ENCODE peak calls at places on chromosome 12, in four cellular contexts. M, K, C and Q are unnamed samples.

GRCh38 chr12:102539651-102540553 is 59.5 kb upstream of the IGF1 start:
- DNase-seq in M (peak), C (no peak), K (peak), Q (no peak)

GRCh38 chr12:20183563-20183962 is 184.8 kb upstream of the PDE3A start:
- DNase-seq in M (no peak), K (no peak), C (no peak), Q (no peak)

GRCh38 chr12:128798543-128799341 is 25.0 kb downstream of the SLC15A4 start:
- DNase-seq in K (no peak), C (no peak), M (no peak), Q (no peak)

GRCh38 chr12:50102186-50102585 is 1.6 kb upstream of the GPD1 start:
- DNase-seq in K (no peak), C (no peak), M (no peak), Q (no peak)

GRCh38 chr12:54390176-54390667 is 5.7 kb upstream of the ZNF385A start:
- DNase-seq in C (no peak), K (no peak), M (peak), Q (no peak)

GRCh38 chr12:43332977-43333649 is 218.9 kb downstream of the ADAMTS20 start:
- DNase-seq in M (peak), K (no peak), C (peak), Q (no peak)

GRCh38 chr12:95269892-95270291 is 52.3 kb downstream of the VEZT start:
- DNase-seq in C (no peak), K (no peak), M (no peak), Q (no peak)

GRCh38 chr12:104605685-104606084 is 148.9 kb downstream of the CHST11 start:
- DNase-seq in M (peak), K (no peak), C (no peak), Q (no peak)

GRCh38 chr12:91579516-91580263 is 397.1 kb upstream of the DCN start:
- DNase-seq in M (no peak), C (no peak), K (no peak), Q (no peak)

GRCh38 chr12:107448198-107448597 is 237.4 kb upstream of the PWP1 start:
- DNase-seq in C (peak), M (peak), K (no peak), Q (no peak)

GRCh38 chr12:75526655-75527511 is 15.5 kb upstream of the KRR1 start:
- DNase-seq in K (peak), C (peak), M (peak), Q (no peak)
- H3K27ac ChIP-seq in K (no peak), C (no peak), M (no peak), Q (no peak)

GRCh38 chr12:46887870-46888269 is 62.1 kb upstream of the SLC38A4 start:
- DNase-seq in K (no peak), C (no peak), M (no peak), Q (no peak)

GRCh38 chr12:46891306-46891705 is 65.5 kb upstream of the SLC38A4 start:
- DNase-seq in M (no peak), K (no peak), C (no peak), Q (no peak)

GRCh38 chr12:46884362-46884761 is 58.6 kb upstream of the SLC38A4 start:
- DNase-seq in C (no peak), K (no peak), M (no peak), Q (no peak)

GRCh38 chr12:46888568-46888967 is 62.8 kb upstream of the SLC38A4 start:
- DNase-seq in M (no peak), C (no peak), K (no peak), Q (no peak)

DNA sequence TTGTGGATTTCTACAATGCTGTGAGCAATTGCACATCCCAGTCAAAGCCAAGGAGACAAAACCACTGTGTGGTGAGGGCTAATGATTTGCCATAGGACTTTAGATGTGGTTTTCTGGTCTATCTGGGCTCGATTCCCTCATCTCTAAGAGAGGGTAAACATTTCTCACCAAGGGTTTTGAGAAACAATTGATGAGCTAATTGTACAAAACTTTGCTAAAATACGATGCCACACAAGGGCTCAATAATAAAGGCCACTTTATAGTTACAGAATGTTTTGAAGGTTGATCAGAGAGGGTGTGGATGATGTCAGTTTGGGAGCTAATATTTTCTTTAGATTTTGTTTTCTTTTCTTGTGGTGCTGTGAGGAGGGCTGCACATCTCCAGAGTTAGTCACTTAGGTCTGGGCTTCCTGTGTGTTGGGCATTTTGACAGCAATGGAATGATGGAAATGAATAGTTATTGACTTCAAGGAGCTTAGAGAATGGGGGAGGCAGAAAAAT is 60.8 kb upstream of the SLC38A4 start:
- DNase-seq in M (no peak), C (no peak), K (peak), Q (no peak)
- H3K27ac ChIP-seq in M (no peak), C (no peak), K (no peak), Q (no peak)

DNA sequence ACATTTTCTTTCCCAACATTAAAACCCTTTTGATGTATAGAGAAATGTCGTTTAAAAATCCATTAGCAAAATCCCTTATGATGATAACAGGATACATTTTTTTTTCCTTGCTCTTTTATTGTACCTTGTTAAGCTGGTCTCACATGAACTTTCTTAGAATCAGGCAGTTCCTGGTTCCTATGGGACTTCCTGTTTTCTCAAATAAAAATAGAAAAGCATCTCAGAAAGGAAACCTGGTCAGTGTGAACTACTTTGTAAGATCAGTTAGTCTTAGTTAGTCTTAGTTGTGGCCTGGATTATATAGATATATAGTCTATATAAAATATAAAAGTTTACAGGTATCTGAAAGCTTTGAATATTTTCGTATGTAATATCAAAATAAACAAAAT is 40.3 kb downstream of the LEMD3 start:
- DNase-seq in K (no peak), M (no peak), C (no peak), Q (no peak)
- H3K27ac ChIP-seq in K (no peak), M (no peak), C (no peak), Q (no peak)

GRCh38 chr12:93139028-93139665 is 210.1 kb upstream of the EEA1 start:
- DNase-seq in K (no peak), M (no peak), C (no peak), Q (no peak)
- H3K27ac ChIP-seq in K (no peak), M (no peak), C (no peak), Q (no peak)

GRCh38 chr12:122102331-122102730 is 23.8 kb downstream of the MLXIP start:
- DNase-seq in K (no peak), M (no peak), C (no peak), Q (no peak)

GRCh38 chr12:122100568-122100967 is 22.0 kb downstream of the MLXIP start:
- DNase-seq in M (no peak), C (no peak), K (no peak), Q (no peak)

GRCh38 chr12:122097641-122098364 is 19.2 kb downstream of the MLXIP start:
- DNase-seq in M (peak), K (peak), C (peak), Q (no peak)

GRCh38 chr12:122099280-122099749 is 20.8 kb downstream of the MLXIP start:
- DNase-seq in K (no peak), M (no peak), C (no peak), Q (no peak)

GRCh38 chr12:122099856-122100255 is 21.3 kb downstream of the MLXIP start:
- DNase-seq in C (no peak), K (no peak), M (no peak), Q (no peak)
- H3K27ac ChIP-seq in C (peak), K (no peak), M (no peak), Q (no peak)

DNA sequence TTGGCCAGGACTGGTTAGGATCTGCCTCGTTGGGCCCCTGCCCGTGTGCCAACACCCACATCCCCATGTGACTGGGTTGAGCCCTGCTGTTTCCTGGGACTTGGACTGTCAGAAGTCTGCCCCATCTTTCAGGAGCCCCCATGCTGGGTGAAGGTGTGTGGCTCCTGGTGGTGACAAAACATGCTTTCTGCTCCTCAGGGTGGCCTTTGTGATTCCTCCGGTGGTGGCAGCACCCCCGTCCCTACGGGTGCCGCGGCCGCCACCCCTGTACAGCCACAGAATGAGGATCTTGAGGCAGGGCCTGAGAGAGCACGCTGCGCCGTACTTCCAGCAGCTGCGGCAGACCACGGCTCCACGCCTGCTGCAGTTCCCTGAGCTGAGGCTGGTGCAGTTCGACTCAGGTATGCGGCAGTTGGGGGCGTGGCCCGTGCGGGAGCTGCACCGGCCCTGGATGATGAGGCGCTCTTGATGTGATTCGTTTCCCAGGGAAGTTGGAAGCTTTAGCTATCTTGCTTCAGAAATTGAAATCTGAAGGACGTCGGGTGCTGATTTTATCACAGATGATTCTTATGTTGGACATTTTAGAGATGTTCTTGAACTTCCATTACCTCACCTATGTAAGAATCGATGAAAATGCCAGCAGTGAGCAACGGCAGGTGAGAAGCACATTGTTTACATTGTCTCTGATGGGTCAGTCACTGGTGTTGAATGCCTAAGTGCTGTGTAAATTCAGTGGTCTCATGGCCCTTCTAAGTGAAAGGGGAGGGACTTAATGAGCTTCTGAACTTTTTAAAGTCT is 80.0 kb downstream of the EP400 start:
- DNase-seq in C (no peak), K (no peak), M (peak), Q (no peak)
- H3K27ac ChIP-seq in C (no peak), K (no peak), M (no peak), Q (peak)

GRCh38 chr12:123063535-123063934 is 83.1 kb downstream of the ARL6IP4 start:
- DNase-seq in M (peak), K (peak), C (no peak), Q (no peak)

GRCh38 chr12:123064885-123065619 is 84.6 kb downstream of the ARL6IP4 start:
- DNase-seq in K (no peak), C (no peak), M (no peak), Q (no peak)

GRCh38 chr12:123062682-123063426 is 82.4 kb downstream of the ARL6IP4 start:
- DNase-seq in M (no peak), C (peak), K (peak), Q (no peak)

GRCh38 chr12:123065666-123066457 is 85.0 kb downstream of the PITPNM2 start:
- DNase-seq in K (no peak), C (no peak), M (no peak), Q (no peak)

GRCh38 chr12:123064356-123064755 is 83.9 kb downstream of the ARL6IP4 start:
- DNase-seq in C (no peak), K (no peak), M (no peak), Q (no peak)
- H3K27ac ChIP-seq in C (peak), K (peak), M (no peak), Q (peak)

GRCh38 chr12:109820921-109821381 is 12.2 kb downstream of the TRPV4 start:
- DNase-seq in K (no peak), C (no peak), M (no peak), Q (no peak)
- H3K27ac ChIP-seq in K (no peak), C (no peak), M (no peak), Q (no peak)